ENCODE peak calls at places on chromosome 16, in six cellular contexts. O, W, L, Y, F and I are unnamed samples. For H3K4me1 and H3K36me3, the result is how much of the 10 kb centered on the place peaks cover.

GRCh38 chr16:75238132-75238852 is 13.1 kb downstream of the BCAR1 start:
- DNase-seq in O (peak), L (peak), F (peak), W (peak), Y (peak), I (no peak)

GRCh38 chr16:78563905-78564304 is 464.5 kb downstream of the WWOX start:
- DNase-seq in Y (no peak), O (no peak), L (no peak), F (no peak), W (no peak), I (no peak)

GRCh38 chr16:46801428-46802049 is 29.4 kb downstream of the C16orf87 start:
- DNase-seq in O (no peak), F (no peak), Y (no peak), W (no peak), L (no peak), I (peak)

GRCh38 chr16:60648260-60648659 is 1388.0 kb downstream of the CDH8 start:
- DNase-seq in Y (no peak), O (no peak), F (no peak), L (no peak), W (peak), I (no peak)

GRCh38 chr16:383326-384020 is 1.7 kb upstream of the PGAP6 start:
- DNase-seq in W (no peak), O (no peak), L (peak), F (peak), Y (peak), I (peak)

GRCh38 chr16:82741073-82741615 is 114.4 kb downstream of the CDH13 start:
- DNase-seq in O (no peak), L (no peak), W (peak), Y (no peak), F (no peak), I (no peak)

GRCh38 chr16:66026211-66026610 is 340.3 kb upstream of the CDH5 start:
- DNase-seq in W (no peak), Y (no peak), F (no peak), O (no peak), L (no peak), I (no peak)

GRCh38 chr16:50021509-50021908 is 3.5 kb upstream of the CNEP1R1 start:
- DNase-seq in F (no peak), L (no peak), O (no peak), Y (no peak), W (no peak), I (no peak)

GRCh38 chr16:77784441-77785356 is 3.7 kb upstream of the VAT1L start:
- DNase-seq in W (no peak), L (no peak), Y (no peak), F (no peak), O (no peak), I (no peak)

GRCh38 chr16:85994492-85995433 is 95.8 kb downstream of the IRF8 start:
- DNase-seq in Y (no peak), F (no peak), L (no peak), O (no peak), W (no peak), I (no peak)

GRCh38 chr16:85998178-85998867 is 99.4 kb downstream of the IRF8 start:
- DNase-seq in F (no peak), O (no peak), L (no peak), Y (no peak), W (no peak), I (no peak)

GRCh38 chr16:85995591-85996461 is 96.9 kb downstream of the IRF8 start:
- DNase-seq in F (no peak), O (no peak), W (no peak), Y (no peak), L (no peak), I (no peak)

GRCh38 chr16:85998868-85999729 is 100.1 kb downstream of the IRF8 start:
- DNase-seq in L (no peak), Y (no peak), O (no peak), W (no peak), F (no peak), I (no peak)

GRCh38 chr16:85996843-85997242 is 97.9 kb downstream of the IRF8 start:
- DNase-seq in W (no peak), O (no peak), L (no peak), F (no peak), Y (no peak), I (no peak)
- H3K4me1 ChIP-seq in W (under half), O (under half), L (under half), F (under half), Y (under half), I (under half)

DNA sequence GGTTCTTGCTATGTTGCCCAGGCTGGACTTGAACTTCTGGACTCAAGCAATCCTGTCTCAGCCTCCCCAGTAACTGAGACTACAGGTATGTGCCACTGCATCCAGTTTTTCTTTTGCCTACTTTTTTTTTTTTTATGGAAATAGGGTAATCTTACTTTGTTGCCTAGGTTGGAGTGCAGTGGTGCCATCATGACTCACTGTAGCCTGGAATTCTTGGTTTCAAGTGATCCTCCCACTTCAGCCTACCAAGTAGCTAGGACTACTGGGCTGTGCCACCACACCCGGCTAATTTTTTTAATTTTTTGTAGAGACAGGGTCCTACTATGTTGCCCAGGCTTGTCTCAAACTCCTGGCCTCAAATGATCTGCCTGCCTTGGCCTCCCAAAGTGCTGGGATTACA is 10.0 kb downstream of the LRRC36 start:
- DNase-seq in O (no peak), L (no peak), F (no peak), W (no peak), Y (no peak), I (no peak)
- H3K36me3 ChIP-seq in O (under half), L (under half), F (under half), W (under half), Y (under half), I (under half)

GRCh38 chr16:85631802-85632393 is 18.8 kb downstream of the GSE1 start:
- DNase-seq in L (no peak), Y (no peak), O (no peak), W (no peak), F (no peak), I (no peak)
- H3K4me1 ChIP-seq in L (under half), Y (under half), O (under half), W (under half), F (under half), I (under half)

GRCh38 chr16:5841934-5842333 is 744.3 kb upstream of the EEF2KMT start:
- DNase-seq in Y (no peak), F (no peak), O (no peak), W (no peak), L (no peak), I (no peak)

GRCh38 chr16:5838071-5838470 is 740.5 kb upstream of the EEF2KMT start:
- DNase-seq in Y (no peak), W (no peak), F (no peak), O (no peak), L (no peak), I (no peak)

GRCh38 chr16:5836979-5837670 is 739.5 kb upstream of the EEF2KMT start:
- DNase-seq in O (no peak), W (peak), Y (no peak), L (no peak), F (no peak), I (no peak)

DNA sequence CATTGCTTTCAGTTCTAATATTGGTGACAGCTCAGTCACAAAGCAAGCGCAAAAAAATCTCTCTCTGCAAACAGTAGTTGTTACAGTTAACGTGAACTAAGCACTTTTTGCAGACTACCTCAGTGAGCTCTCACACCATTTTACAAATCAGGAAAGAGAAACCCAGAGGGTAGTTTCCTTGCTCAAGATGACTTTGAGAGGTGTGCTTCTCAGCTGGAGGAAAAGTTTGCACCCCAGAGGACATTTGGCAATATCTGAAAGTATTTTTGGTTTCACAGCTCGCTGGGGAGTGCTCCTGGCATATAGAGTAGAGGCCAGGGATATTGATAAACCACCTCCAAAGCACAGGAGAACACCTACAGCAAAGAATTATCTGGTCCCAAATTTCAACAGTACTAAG is 741.1 kb upstream of the EEF2KMT start:
- DNase-seq in L (no peak), Y (no peak), F (no peak), W (no peak), O (no peak), I (no peak)
- H3K36me3 ChIP-seq in L (under half), Y (under half), F (under half), W (under half), O (under half), I (under half)

GRCh38 chr16:17277981-17278381 is 192.8 kb downstream of the XYLT1 start:
- DNase-seq in F (no peak), L (no peak), Y (no peak), W (no peak), O (no peak), I (no peak)
- H3K4me1 ChIP-seq in F (under half), L (under half), Y (under half), W (under half), O (under half), I (under half)

GRCh38 chr16:67543036-67543435 is 14.4 kb downstream of the RIPOR1 start:
- DNase-seq in L (peak), O (no peak), F (no peak), Y (no peak), W (no peak), I (no peak)
- H3K36me3 ChIP-seq in L (half or more), O (half or more), F (half or more), Y (half or more), W (under half), I (half or more)

DNA sequence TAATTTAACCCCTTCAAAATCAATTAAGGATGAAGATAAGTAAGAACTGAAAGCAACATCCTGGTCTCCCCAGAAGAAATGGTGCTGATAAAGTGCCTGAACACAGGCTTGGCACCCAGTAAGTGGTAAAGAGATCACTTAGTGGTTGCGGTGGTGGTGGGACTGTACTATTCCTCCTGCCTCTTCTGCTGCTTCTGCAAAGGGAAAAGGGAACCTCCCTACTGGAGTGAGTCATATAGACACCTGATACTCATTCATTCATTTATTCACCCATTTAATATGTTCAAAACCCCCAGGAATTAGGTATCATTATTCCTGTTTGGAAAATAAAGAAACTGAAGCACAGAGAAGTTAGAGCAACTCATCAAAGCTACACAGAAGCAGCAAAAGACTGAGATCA is 60.6 kb downstream of the CDYL2 start:
- DNase-seq in W (no peak), F (no peak), O (no peak), Y (no peak), L (no peak), I (no peak)
- H3K4me1 ChIP-seq in W (under half), F (under half), O (under half), Y (under half), L (under half), I (under half)

GRCh38 chr16:3787924-3788661 is 70.8 kb upstream of the TRAP1 start:
- DNase-seq in Y (no peak), F (no peak), L (no peak), W (no peak), O (no peak), I (no peak)
- H3K36me3 ChIP-seq in Y (half or more), F (under half), L (half or more), W (under half), O (half or more), I (under half)